ENCODE peak calls at places on chromosome 18, in eight cellular contexts. B is fibroblast of the aortic adventitia, P is foreskin keratinocyte, U is pancreas, F is left ventricle myocardium inferior, C is endodermal cell, D is left lung, W is GM12865. Y is an unnamed sample.

GRCh38 chr18:46343940-46344372 is 239.8 kb downstream of the HAUS1 start:
- DNase-seq in B (no peak), P (peak; percentile 56), U (no peak), F (peak; percentile 40), C (peak; percentile 74), D (peak; percentile 52), W (peak; percentile 81), Y (peak; percentile 25)

GRCh38 chr18:32372381-32373061 is 98.2 kb downstream of the GAREM1 start:
- DNase-seq in B (peak; percentile 22), P (peak; percentile 86), U (no peak), F (no peak), C (no peak), D (peak; percentile 42), W (no peak), Y (no peak)

GRCh38 chr18:905948-906415 is 1.3 kb downstream of the ADCYAP1 start:
- DNase-seq in B (no peak), P (no peak), U (no peak), F (no peak), C (peak; percentile 66), D (no peak), W (no peak), Y (no peak)

GRCh38 chr18:34342960-34343359 is 118.2 kb upstream of the NOL4 start:
- DNase-seq in B (peak; percentile 40), P (peak; percentile 51), U (no peak), F (no peak), C (no peak), D (no peak), W (no peak), Y (no peak)

GRCh38 chr18:3597159-3597977 is 147.4 kb downstream of the TGIF1 start:
- DNase-seq in B (no peak), P (no peak), U (no peak), F (no peak), C (no peak), D (no peak), W (no peak), Y (no peak)

GRCh38 chr18:50158866-50159653 is 35.9 kb downstream of the MYO5B start:
- DNase-seq in B (no peak), P (peak; percentile 35), U (no peak), F (no peak), C (no peak), D (no peak), W (no peak), Y (no peak)

GRCh38 chr18:79680100-79680879 is 687 bp downstream of the CTDP1 start:
- DNase-seq in B (peak; percentile 45), P (peak; percentile 37), U (peak; percentile 65), F (no peak), C (peak; percentile 62), D (no peak), W (peak; percentile 41), Y (peak; percentile 36)

GRCh38 chr18:55522011-55522410 is 66.0 kb downstream of the TCF4 start:
- DNase-seq in B (no peak), P (no peak), U (no peak), F (no peak), C (peak; percentile 89), D (no peak), W (peak; percentile 62), Y (no peak)

GRCh38 chr18:11728247-11728646 is 39.2 kb downstream of the GNAL start:
- DNase-seq in B (peak; percentile 6), P (no peak), U (no peak), F (no peak), C (peak; percentile 79), D (no peak), W (peak; percentile 24), Y (no peak)

GRCh38 chr18:48541747-48542108 is 2.9 kb downstream of the CTIF start:
- DNase-seq in B (no peak), P (no peak), U (no peak), F (no peak), C (no peak), D (no peak), W (no peak), Y (no peak)

GRCh38 chr18:57768557-57769326 is 34.4 kb downstream of the ATP8B1 start:
- DNase-seq in B (peak; percentile 96), P (no peak), U (no peak), F (no peak), C (no peak), D (no peak), W (no peak), Y (no peak)

GRCh38 chr18:41395695-41396094 is 559.3 kb upstream of the PIK3C3 start:
- DNase-seq in B (no peak), P (peak; percentile 35), U (no peak), F (no peak), C (no peak), D (no peak), W (no peak), Y (no peak)

GRCh38 chr18:41396211-41396610 is 558.8 kb upstream of the PIK3C3 start:
- DNase-seq in B (no peak), P (no peak), U (no peak), F (no peak), C (no peak), D (no peak), W (no peak), Y (no peak)

GRCh38 chr18:41396861-41397260 is 558.2 kb upstream of the PIK3C3 start:
- DNase-seq in B (no peak), P (peak; percentile 68), U (no peak), F (no peak), C (no peak), D (no peak), W (no peak), Y (no peak)

GRCh38 chr18:41389936-41390667 is 564.9 kb upstream of the PIK3C3 start:
- DNase-seq in B (no peak), P (no peak), U (no peak), F (no peak), C (no peak), D (no peak), W (no peak), Y (no peak)

GRCh38 chr18:41391616-41392610 is 563.1 kb upstream of the PIK3C3 start:
- DNase-seq in B (peak; percentile 5), P (peak; percentile 34), U (peak; percentile 65), F (no peak), C (peak; percentile 89), D (peak; percentile 33), W (peak; percentile 12), Y (no peak)
- TF ChIP-seq CTCF in B (peak; percentile 34), P (peak; percentile 83), U (peak; percentile 25), F (peak; percentile 58), C (peak; percentile 90), D (peak; percentile 16), W (peak; percentile 10), Y (no peak)

DNA sequence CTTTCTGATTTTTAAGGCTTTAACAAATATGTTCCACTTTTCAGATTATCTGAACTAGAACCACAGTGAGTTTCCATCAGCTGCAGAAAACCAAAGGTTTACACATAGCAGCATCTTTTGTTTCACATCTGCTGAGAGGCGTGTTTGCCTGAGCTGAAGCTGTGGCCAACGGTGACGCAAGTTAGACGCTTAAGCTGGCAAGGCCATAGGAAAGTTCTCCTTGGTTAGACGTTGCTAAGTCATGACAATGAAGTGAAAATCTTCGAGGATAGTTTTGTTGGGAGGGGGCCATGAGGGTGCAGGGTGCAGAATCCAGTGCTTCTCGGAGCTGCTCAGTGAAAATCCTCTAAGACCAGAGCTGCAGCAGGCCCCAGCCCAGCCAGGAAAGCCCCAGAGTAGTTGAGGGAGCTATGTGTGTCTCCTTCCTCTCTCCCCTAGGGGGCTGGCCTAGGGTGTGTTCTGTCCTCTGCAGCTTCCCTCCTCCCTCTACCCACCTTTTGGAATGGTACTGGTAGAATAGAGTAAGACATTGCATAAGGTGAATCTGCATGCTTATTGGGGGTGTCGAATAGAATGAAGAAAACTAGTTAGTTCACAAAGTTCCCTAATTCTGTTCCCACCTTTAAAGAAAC is 105.4 kb downstream of the FHOD3 start:
- DNase-seq in B (peak; percentile 95), P (no peak), U (no peak), F (peak; percentile 73), C (peak; percentile 73), D (peak; percentile 53), W (peak; percentile 33), Y (no peak)
- TF ChIP-seq CTCF in B (peak; percentile 4), P (no peak), U (no peak), F (peak; percentile 22), C (peak; percentile 61), D (no peak), W (no peak), Y (no peak)

GRCh38 chr18:8365528-8365927 is 243.7 kb upstream of the RAB12 start:
- DNase-seq in B (no peak), P (no peak), U (no peak), F (no peak), C (no peak), D (no peak), W (no peak), Y (no peak)

GRCh38 chr18:8366070-8366469 is 243.2 kb upstream of the RAB12 start:
- DNase-seq in B (no peak), P (no peak), U (no peak), F (no peak), C (peak; percentile 0), D (no peak), W (no peak), Y (no peak)

GRCh38 chr18:8368490-8369217 is 240.6 kb upstream of the RAB12 start:
- DNase-seq in B (no peak), P (no peak), U (no peak), F (no peak), C (no peak), D (no peak), W (no peak), Y (no peak)

GRCh38 chr18:8366656-8367055 is 242.6 kb upstream of the RAB12 start:
- DNase-seq in B (no peak), P (no peak), U (peak; percentile 58), F (no peak), C (peak; percentile 54), D (no peak), W (no peak), Y (no peak)

GRCh38 chr18:8367217-8367988 is 241.8 kb upstream of the RAB12 start:
- DNase-seq in B (no peak), P (no peak), U (peak; percentile 89), F (no peak), C (peak; percentile 92), D (peak; percentile 39), W (peak; percentile 7), Y (peak; percentile 2)
- TF ChIP-seq CTCF in B (peak; percentile 56), P (peak; percentile 72), U (peak; percentile 50), F (peak; percentile 64), C (peak; percentile 85), D (peak; percentile 42), W (peak; percentile 32), Y (peak; percentile 49)

GRCh38 chr18:7566587-7567486 is at the start of gene PTPRM:
- DNase-seq in B (peak; percentile 68), P (peak; percentile 44), U (peak; percentile 93), F (peak; percentile 93), C (peak; percentile 89), D (peak; percentile 84), W (peak; percentile 46), Y (peak; percentile 17)
- TF ChIP-seq CTCF in B (peak; percentile 39), P (peak; percentile 64), U (no peak), F (peak; percentile 52), C (peak; percentile 9), D (no peak), W (peak; percentile 21), Y (no peak)

GRCh38 chr18:64972545-64972944 is 778.3 kb upstream of the CDH7 start:
- DNase-seq in B (no peak), P (peak; percentile 43), U (no peak), F (no peak), C (no peak), D (no peak), W (no peak), Y (no peak)

DNA sequence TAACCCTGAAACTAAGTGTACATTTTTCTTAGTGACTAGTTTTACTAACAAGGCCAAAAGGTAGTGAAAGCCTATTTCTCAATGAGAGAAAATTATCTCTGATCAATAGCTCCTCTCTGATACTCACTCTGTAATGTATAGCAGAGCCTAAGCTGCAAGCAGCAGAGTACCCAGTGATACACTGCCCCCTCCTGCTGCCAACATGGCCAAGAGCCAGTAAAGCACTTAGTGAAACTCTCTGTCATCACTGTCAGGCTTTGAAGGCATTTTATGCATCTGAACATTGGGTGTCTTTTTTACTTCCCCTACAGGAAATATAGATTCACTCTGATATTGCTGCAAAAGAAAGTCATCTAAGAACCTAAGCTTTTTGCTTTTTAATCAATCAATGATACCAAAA is 784.1 kb upstream of the CDH7 start:
- DNase-seq in B (no peak), P (peak; percentile 36), U (no peak), F (peak; percentile 23), C (peak; percentile 63), D (no peak), W (no peak), Y (no peak)
- TF ChIP-seq CTCF in B (no peak), P (no peak), U (no peak), F (no peak), C (peak; percentile 69), D (no peak), W (no peak), Y (no peak)